ENCODE peak calls at places on chromosomes 11 and 22, in ten cellular contexts. X, C, Y, A, B, J, K, R, V and T are unnamed samples. For H3K36me3, the result is how much of the 10 kb centered on the place peaks cover.

GRCh38 chr22:42261266-42261665 is 9.2 kb downstream of the TCF20 start:
- DNase-seq in X (no peak), C (no peak), Y (no peak), A (no peak), B (no peak), J (no peak), K (no peak), R (no peak), V (no peak), T (no peak)

GRCh38 chr11:110481523-110481922 is 51.8 kb downstream of the FDX1 start:
- DNase-seq in X (no peak), C (no peak), Y (no peak), A (no peak), B (no peak), J (no peak), K (no peak), R (no peak), V (no peak), T (no peak)

GRCh38 chr11:90309693-90310092 is 86.8 kb upstream of the CHORDC1 start:
- DNase-seq in X (no peak), C (no peak), Y (no peak), A (no peak), B (no peak), J (no peak), K (no peak), R (no peak), V (no peak), T (no peak)

GRCh38 chr11:121212696-121213567 is 79.6 kb upstream of the SC5D start:
- DNase-seq in X (no peak), C (no peak), Y (no peak), A (peak), B (peak), J (no peak), K (no peak), R (no peak), V (no peak), T (no peak)

GRCh38 chr11:130480721-130481140 is 32.3 kb downstream of the ADAMTS15 start:
- DNase-seq in X (no peak), C (no peak), Y (no peak), A (no peak), B (no peak), J (no peak), K (no peak), R (no peak), V (no peak), T (no peak)

GRCh38 chr11:75735181-75735845 is 17.7 kb downstream of the MOGAT2 start:
- DNase-seq in X (no peak), C (no peak), Y (no peak), A (no peak), B (no peak), J (no peak), K (no peak), R (no peak), V (no peak), T (no peak)

GRCh38 chr11:41446107-41446506 is 13.3 kb downstream of the LRRC4C start:
- DNase-seq in X (no peak), C (no peak), Y (no peak), A (no peak), B (no peak), J (no peak), K (no peak), R (no peak), V (no peak), T (no peak)

GRCh38 chr11:8098879-8099278 is 17.9 kb downstream of the TUB start:
- DNase-seq in X (no peak), C (no peak), Y (no peak), A (no peak), B (no peak), J (no peak), K (peak), R (no peak), V (peak), T (no peak)

GRCh38 chr11:67393990-67394389 is 2.2 kb downstream of the RAD9A start:
- DNase-seq in X (no peak), C (no peak), Y (no peak), A (no peak), B (no peak), J (no peak), K (no peak), R (no peak), V (no peak), T (no peak)

GRCh38 chr22:49235463-49236300 is 592.0 kb downstream of the BRD1 start:
- DNase-seq in X (peak), C (no peak), Y (no peak), A (no peak), B (no peak), J (no peak), K (no peak), R (peak), V (no peak), T (no peak)

GRCh38 chr22:29443452-29443851 is 5.1 kb downstream of the RFPL1 start:
- DNase-seq in X (no peak), C (peak), Y (no peak), A (no peak), B (no peak), J (no peak), K (no peak), R (no peak), V (no peak), T (no peak)

GRCh38 chr11:66745356-66746235 is 16.6 kb upstream of the SPTBN2 start:
- DNase-seq in X (peak), C (peak), Y (no peak), A (no peak), B (no peak), J (peak), K (peak), R (peak), V (no peak), T (no peak)

GRCh38 chr22:47176573-47177333 is 414.3 kb downstream of the TBC1D22A start:
- DNase-seq in X (peak), C (no peak), Y (no peak), A (peak), B (peak), J (peak), K (peak), R (no peak), V (peak), T (no peak)

GRCh38 chr11:75673977-75674582 is 5.2 kb upstream of the MAP6 start:
- DNase-seq in X (no peak), C (peak), Y (peak), A (no peak), B (peak), J (no peak), K (no peak), R (no peak), V (no peak), T (no peak)

GRCh38 chr11:47178305-47178704 is 1.6 kb upstream of the ARFGAP2 start:
- DNase-seq in X (no peak), C (no peak), Y (no peak), A (no peak), B (no peak), J (no peak), K (no peak), R (no peak), V (no peak), T (no peak)

GRCh38 chr11:19344661-19345518 is 104.1 kb upstream of the E2F8 start:
- DNase-seq in X (peak), C (peak), Y (no peak), A (peak), B (peak), J (peak), K (peak), R (peak), V (peak), T (no peak)

GRCh38 chr11:19444231-19444630 is 203.5 kb upstream of the E2F8 start:
- DNase-seq in X (no peak), C (no peak), Y (no peak), A (no peak), B (no peak), J (no peak), K (no peak), R (no peak), V (no peak), T (no peak)

GRCh38 chr11:61969838-61970452 is 2.5 kb upstream of the FTH1 start:
- DNase-seq in X (no peak), C (no peak), Y (no peak), A (no peak), B (no peak), J (no peak), K (no peak), R (no peak), V (no peak), T (peak)

GRCh38 chr11:35662649-35663407 is at the start of gene TRIM44:
- DNase-seq in X (peak), C (peak), Y (peak), A (peak), B (peak), J (peak), K (peak), R (peak), V (peak), T (peak)

GRCh38 chr11:6431861-6432260 is 8.9 kb downstream of the HPX start:
- DNase-seq in X (no peak), C (no peak), Y (peak), A (no peak), B (peak), J (no peak), K (no peak), R (no peak), V (no peak), T (no peak)

GRCh38 chr22:38834215-38834953 is 9.4 kb downstream of the NPTXR start:
- DNase-seq in X (no peak), C (no peak), Y (no peak), A (peak), B (no peak), J (no peak), K (no peak), R (no peak), V (no peak), T (no peak)

DNA sequence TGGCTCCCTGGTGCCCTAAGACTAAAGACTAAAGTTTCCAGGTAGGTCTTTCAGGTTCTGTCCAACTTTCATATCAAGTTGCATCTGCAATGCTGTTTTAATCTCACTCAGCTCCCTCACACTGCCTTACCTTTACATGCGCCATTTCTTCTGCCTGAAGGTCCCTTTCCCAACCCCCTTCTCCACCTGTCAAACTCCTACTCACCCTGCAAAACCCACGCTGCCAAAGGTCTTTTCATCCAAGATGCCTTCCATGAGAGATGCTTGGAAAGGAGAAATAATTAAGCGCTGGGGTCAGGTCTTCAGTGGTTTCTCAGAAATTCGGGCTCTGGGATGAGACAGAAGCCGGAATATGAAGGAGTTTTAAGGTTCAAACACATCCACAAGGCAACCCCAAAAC is 95.1 kb downstream of the MN1 start:
- DNase-seq in X (no peak), C (no peak), Y (no peak), A (no peak), B (no peak), J (no peak), K (no peak), R (no peak), V (no peak), T (no peak)
- TF ChIP-seq CTCF in X (no peak), C (no peak), Y (no peak), A (no peak), B (no peak), J (no peak), K (no peak), R (no peak), V (no peak), T (no peak)

GRCh38 chr22:22458896-22459588 is 49.5 kb downstream of the ZNF280B start:
- DNase-seq in X (no peak), C (peak), Y (no peak), A (no peak), B (no peak), J (no peak), K (no peak), R (no peak), V (no peak), T (no peak)

GRCh38 chr22:22461583-22461982 is 47.0 kb downstream of the ZNF280B start:
- DNase-seq in X (no peak), C (no peak), Y (no peak), A (no peak), B (no peak), J (no peak), K (no peak), R (no peak), V (no peak), T (no peak)

GRCh38 chr22:22461111-22461510 is 47.4 kb downstream of the ZNF280B start:
- DNase-seq in X (no peak), C (no peak), Y (no peak), A (no peak), B (no peak), J (no peak), K (no peak), R (no peak), V (no peak), T (no peak)

GRCh38 chr22:22460060-22460459 is 48.5 kb downstream of the ZNF280B start:
- DNase-seq in X (no peak), C (no peak), Y (no peak), A (no peak), B (no peak), J (no peak), K (no peak), R (no peak), V (no peak), T (no peak)

GRCh38 chr22:22460635-22461034 is 47.9 kb downstream of the ZNF280B start:
- DNase-seq in X (no peak), C (peak), Y (peak), A (no peak), B (no peak), J (no peak), K (no peak), R (peak), V (no peak), T (no peak)
- H3K4me3 ChIP-seq in X (no peak), C (no peak), Y (no peak), A (no peak), B (no peak), J (no peak), K (no peak), R (no peak), V (no peak), T (no peak)

DNA sequence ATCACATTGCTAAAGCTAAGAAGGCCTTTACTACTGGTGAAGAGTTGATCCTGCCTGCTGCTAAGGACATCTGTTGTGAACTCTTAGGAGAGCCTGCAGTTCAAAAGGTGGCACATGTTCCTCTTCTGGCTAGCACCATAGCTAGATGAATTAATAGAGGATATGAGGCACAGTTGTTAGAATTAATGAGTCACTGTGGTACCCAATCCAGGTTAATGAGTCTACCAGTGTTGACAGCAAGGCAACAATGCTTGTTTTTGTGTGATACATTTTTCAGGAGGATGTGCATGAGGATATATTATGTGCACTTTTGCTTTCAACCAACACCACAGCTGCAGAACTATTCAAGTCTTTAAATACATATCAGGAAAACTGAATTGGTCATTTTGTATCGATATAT is 12.0 kb downstream of the C11orf58 start:
- DNase-seq in X (no peak), C (no peak), Y (no peak), A (no peak), B (no peak), J (no peak), K (no peak), R (no peak), V (no peak), T (no peak)
- H3K36me3 ChIP-seq in X (under half), C (half or more), Y (half or more), A (half or more), B (under half), J (half or more), K (half or more), R (half or more), V (half or more), T (under half)

GRCh38 chr22:39942433-39943213 is 17.6 kb upstream of the TMA7B start:
- DNase-seq in X (no peak), C (no peak), Y (no peak), A (no peak), B (no peak), J (no peak), K (no peak), R (no peak), V (no peak), T (no peak)

GRCh38 chr22:39940757-39941305 is 19.4 kb upstream of the TMA7B start:
- DNase-seq in X (no peak), C (peak), Y (no peak), A (no peak), B (no peak), J (no peak), K (no peak), R (no peak), V (no peak), T (no peak)

GRCh38 chr22:39941661-39942060 is 18.5 kb upstream of the TMA7B start:
- DNase-seq in X (no peak), C (no peak), Y (no peak), A (no peak), B (no peak), J (no peak), K (no peak), R (no peak), V (no peak), T (no peak)

GRCh38 chr22:39943941-39944624 is 16.1 kb upstream of the TMA7B start:
- DNase-seq in X (no peak), C (no peak), Y (no peak), A (no peak), B (no peak), J (no peak), K (no peak), R (no peak), V (no peak), T (no peak)

DNA sequence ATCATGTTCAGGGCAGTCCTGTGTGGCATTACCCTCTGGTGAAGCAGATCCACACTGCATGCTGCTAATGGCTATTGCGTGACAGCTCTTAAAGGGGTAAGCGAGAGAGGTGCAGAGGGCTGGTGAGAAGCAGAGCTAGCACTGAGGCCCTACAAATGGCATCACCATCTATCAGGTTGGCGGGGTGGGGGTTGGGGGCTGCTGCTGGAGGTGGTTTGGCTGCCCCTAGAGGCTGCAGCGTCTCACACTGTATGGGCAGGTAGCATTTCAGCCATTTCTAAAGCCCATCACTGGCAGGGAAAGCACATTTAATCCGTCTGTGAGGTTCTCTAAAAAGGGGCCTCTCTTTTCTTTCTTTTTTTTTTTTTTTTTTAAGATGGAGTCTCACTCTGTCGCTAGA is 16.8 kb upstream of the TMA7B start:
- DNase-seq in X (no peak), C (peak), Y (no peak), A (no peak), B (peak), J (no peak), K (peak), R (peak), V (no peak), T (no peak)
- TF ChIP-seq CTCF in X (no peak), C (peak), Y (peak), A (no peak), B (peak), J (no peak), K (peak), R (peak), V (no peak), T (no peak)

GRCh38 chr11:83725718-83726117 is 439.6 kb upstream of the CCDC90B start:
- DNase-seq in X (no peak), C (peak), Y (no peak), A (no peak), B (no peak), J (no peak), K (no peak), R (no peak), V (no peak), T (no peak)

GRCh38 chr11:83727251-83727650 is 441.1 kb upstream of the CCDC90B start:
- DNase-seq in X (no peak), C (no peak), Y (no peak), A (no peak), B (no peak), J (no peak), K (no peak), R (no peak), V (no peak), T (no peak)

GRCh38 chr11:83724704-83725114 is 438.5 kb upstream of the CCDC90B start:
- DNase-seq in X (no peak), C (peak), Y (no peak), A (peak), B (peak), J (no peak), K (peak), R (peak), V (no peak), T (no peak)

GRCh38 chr11:83726316-83726715 is 440.1 kb upstream of the CCDC90B start:
- DNase-seq in X (no peak), C (no peak), Y (no peak), A (no peak), B (no peak), J (no peak), K (no peak), R (no peak), V (no peak), T (no peak)

DNA sequence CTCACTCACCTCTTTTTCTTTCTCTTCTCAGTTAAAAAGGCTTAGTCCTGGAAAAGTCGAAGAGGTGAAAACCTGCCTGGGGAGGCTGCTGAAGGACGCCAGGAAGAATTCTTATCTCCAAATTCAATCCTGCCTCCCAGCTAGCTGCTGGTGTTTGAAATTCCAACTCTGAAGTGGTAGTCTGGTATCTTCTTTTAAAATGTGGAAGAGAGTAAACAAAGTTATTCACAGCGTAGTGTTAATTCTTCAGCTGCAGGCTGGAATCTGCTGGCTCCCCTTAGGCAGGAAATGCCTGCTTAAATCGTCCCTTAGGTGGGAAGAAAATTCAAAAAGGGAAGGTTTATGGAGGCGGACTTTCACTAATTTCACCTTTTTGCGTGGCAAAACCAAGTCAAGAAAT is 439.0 kb upstream of the CCDC90B start:
- DNase-seq in X (no peak), C (peak), Y (no peak), A (no peak), B (no peak), J (no peak), K (no peak), R (peak), V (no peak), T (no peak)
- H3K4me3 ChIP-seq in X (no peak), C (peak), Y (no peak), A (no peak), B (peak), J (peak), K (no peak), R (peak), V (peak), T (no peak)

GRCh38 chr22:50440544-50441249 is 34.1 kb downstream of the SBF1 start:
- DNase-seq in X (peak), C (no peak), Y (no peak), A (peak), B (peak), J (no peak), K (no peak), R (no peak), V (no peak), T (no peak)
- H3K36me3 ChIP-seq in X (under half), C (under half), Y (under half), A (half or more), B (half or more), J (half or more), K (half or more), R (under half), V (half or more), T (under half)

DNA sequence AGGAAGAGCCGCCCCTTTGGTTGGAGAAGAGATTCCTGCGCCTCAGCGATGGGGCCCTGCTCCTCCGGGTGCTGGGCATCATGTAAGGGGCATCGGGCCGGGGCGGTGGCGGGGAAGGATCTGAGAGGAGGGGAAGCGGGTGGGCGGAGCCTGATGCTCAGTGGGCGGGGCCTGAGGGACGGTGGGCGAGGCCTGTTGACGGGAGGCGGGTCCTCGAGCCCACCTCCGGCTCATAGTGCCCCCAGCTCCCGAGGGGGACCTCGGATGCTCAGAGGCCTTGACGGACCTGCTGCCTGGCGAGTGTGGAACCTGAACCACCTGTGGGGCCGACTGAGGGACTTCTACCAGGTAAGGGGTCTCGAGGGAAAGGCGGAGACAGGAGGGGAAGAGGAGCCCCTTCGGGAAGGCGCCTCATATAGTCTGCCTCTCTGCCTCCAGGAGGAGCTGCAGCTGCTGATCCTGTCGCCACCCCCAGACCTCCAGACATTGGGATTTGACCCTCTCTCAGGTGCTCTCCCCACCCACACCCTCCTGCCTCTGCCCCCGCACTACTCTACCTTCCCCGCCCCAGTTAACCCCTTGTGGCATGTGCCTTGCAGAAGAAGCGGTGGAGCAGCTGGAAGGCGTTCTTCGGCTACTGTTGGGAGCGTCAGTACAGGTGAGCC is 799 bp downstream of the CCDC88B start:
- DNase-seq in X (peak), C (peak), Y (no peak), A (peak), B (peak), J (peak), K (peak), R (peak), V (no peak), T (no peak)
- TF ChIP-seq CTCF in X (no peak), C (peak), Y (no peak), A (no peak), B (no peak), J (no peak), K (peak), R (peak), V (no peak), T (peak)